ENCODE peak calls at places on chromosomes 12 and 14, in seven cellular contexts. A is MCF 10A, E is cardiac fibroblast, M is heart left ventricle, W is foreskin fibroblast, X is lower lobe of right lung, H is CD14-positive monocyte. J is an unnamed sample.

GRCh38 chr14:102316048-102316745 is 3.3 kb upstream of the ZNF839 start:
- DNase-seq in A (peak; percentile 42), M (peak; percentile 57), W (peak; percentile 64), X (no peak), H (no peak), E (peak; percentile 86), J (no peak)

GRCh38 chr12:13049816-13050215 is 5.6 kb downstream of the FAM234B start:
- DNase-seq in A (no peak), M (no peak), X (no peak), H (no peak), W (peak; percentile 70), E (peak; percentile 78), J (no peak)

GRCh38 chr14:51006781-51007211 is 62.5 kb upstream of the PYGL start:
- DNase-seq in X (no peak), M (no peak), E (peak; percentile 64), A (peak; percentile 88), W (peak; percentile 92), H (no peak), J (peak; percentile 40)

GRCh38 chr12:45611061-45611460 is 118.4 kb upstream of the ARID2 start:
- DNase-seq in E (no peak), H (no peak), M (no peak), X (no peak), W (peak; percentile 8), A (no peak), J (no peak)

GRCh38 chr12:131007031-131007793 is 53.5 kb downstream of the ADGRD1 start:
- DNase-seq in A (no peak), W (peak; percentile 21), M (peak; percentile 86), X (peak; percentile 46), E (no peak), H (no peak), J (no peak)

GRCh38 chr14:100100032-100100405 is 34.8 kb downstream of the EVL start:
- DNase-seq in W (no peak), M (no peak), H (no peak), X (no peak), A (no peak), E (no peak), J (no peak)

GRCh38 chr12:126362964-126363363 is 1297.7 kb downstream of the AACS start:
- DNase-seq in X (no peak), A (no peak), M (no peak), W (no peak), E (no peak), H (no peak), J (no peak)

GRCh38 chr12:118560733-118561132 is 184.4 kb downstream of the SUDS3 start:
- DNase-seq in W (no peak), X (no peak), E (no peak), A (no peak), H (no peak), M (peak; percentile 40), J (no peak)

GRCh38 chr12:106120578-106121105 is 18.1 kb downstream of the NUAK1 start:
- DNase-seq in E (no peak), W (no peak), M (peak; percentile 68), H (no peak), A (no peak), X (no peak), J (no peak)

GRCh38 chr14:71243697-71244096 is 336.4 kb downstream of the PCNX1 start:
- DNase-seq in H (no peak), A (no peak), E (peak; percentile 58), M (no peak), W (peak; percentile 71), X (no peak), J (no peak)

GRCh38 chr12:121038861-121039654 is at the start of gene OASL:
- DNase-seq in M (no peak), X (peak; percentile 69), W (peak; percentile 61), E (peak; percentile 79), A (peak; percentile 83), H (peak; percentile 74), J (no peak)

GRCh38 chr12:108627134-108627920 is 6.4 kb downstream of the SELPLG start:
- DNase-seq in W (no peak), X (peak; percentile 42), A (no peak), H (no peak), E (no peak), M (no peak), J (no peak)

GRCh38 chr12:46627686-46628085 is 198.1 kb downstream of the SLC38A4 start:
- DNase-seq in X (no peak), E (no peak), M (no peak), W (peak; percentile 50), H (no peak), A (no peak), J (no peak)

GRCh38 chr12:58596381-58596780 is 323.9 kb downstream of the LRIG3 start:
- DNase-seq in E (no peak), H (no peak), X (no peak), W (peak; percentile 49), M (no peak), A (peak; percentile 11), J (no peak)

GRCh38 chr12:65712264-65713004 is 111.8 kb upstream of the HMGA2 start:
- DNase-seq in X (no peak), E (no peak), A (no peak), M (no peak), H (no peak), W (no peak), J (no peak)

GRCh38 chr14:72966038-72966437 is 39.8 kb downstream of the DCAF4 start:
- DNase-seq in A (no peak), M (no peak), E (no peak), H (no peak), X (no peak), W (no peak), J (no peak)

GRCh38 chr12:62861157-62861535 is 73.8 kb downstream of the PPM1H start:
- DNase-seq in H (no peak), A (no peak), M (no peak), E (no peak), W (no peak), X (no peak), J (no peak)

GRCh38 chr12:92369643-92370042 is 224.0 kb upstream of the BTG1 start:
- DNase-seq in H (no peak), A (peak; percentile 79), X (no peak), E (peak; percentile 2), W (peak; percentile 96), M (no peak), J (no peak)
- TF ChIP-seq CTCF in H (no peak), A (no peak), X (no peak), E (no peak), W (no peak), M (no peak), J (no peak)

GRCh38 chr14:33430414-33430813 is 491.7 kb downstream of the NPAS3 start:
- DNase-seq in A (no peak), E (no peak), X (no peak), H (no peak), W (no peak), M (no peak), J (no peak)

GRCh38 chr14:33435911-33436310 is 497.2 kb downstream of the NPAS3 start:
- DNase-seq in H (no peak), W (peak; percentile 14), E (peak; percentile 55), A (peak; percentile 84), M (no peak), X (no peak), J (no peak)

DNA sequence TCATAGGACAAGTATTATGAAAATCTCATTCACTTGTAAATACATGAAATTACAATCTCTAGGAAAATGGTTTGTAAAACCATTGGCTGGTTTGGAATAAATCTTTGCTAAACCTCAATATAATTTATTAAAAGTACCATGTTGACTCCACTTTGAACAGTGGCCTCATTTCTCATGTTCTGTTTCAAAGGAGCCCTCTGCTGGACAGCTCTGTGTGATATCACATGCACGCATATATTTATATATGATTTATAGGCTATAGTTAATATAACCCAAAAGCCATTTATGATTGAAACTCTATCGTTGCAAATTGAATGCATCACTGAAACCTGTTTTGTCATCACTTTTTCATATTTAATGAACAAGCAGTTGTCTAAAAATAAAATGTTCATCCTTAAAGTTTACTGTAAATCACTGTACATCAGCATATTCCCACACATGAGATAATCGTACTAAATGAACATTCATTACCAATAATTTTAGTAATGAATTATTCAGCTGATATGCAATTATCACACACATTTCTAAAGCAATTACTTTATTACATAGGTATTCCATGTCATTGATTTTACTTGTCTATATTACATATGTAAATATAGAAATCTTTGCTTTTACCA is 493.8 kb downstream of the NPAS3 start:
- DNase-seq in H (no peak), E (peak; percentile 61), W (peak; percentile 54), A (peak; percentile 56), X (no peak), M (no peak), J (no peak)
- TF ChIP-seq CTCF in H (peak; percentile 51), E (peak; percentile 57), W (peak; percentile 49), A (peak; percentile 53), X (peak; percentile 43), M (peak; percentile 51), J (no peak)

GRCh38 chr14:53581497-53581896 is 375.1 kb downstream of the BMP4 start:
- DNase-seq in A (no peak), E (no peak), X (no peak), W (no peak), M (no peak), H (no peak), J (no peak)
- TF ChIP-seq CTCF in A (no peak), E (no peak), X (no peak), W (no peak), M (no peak), H (no peak), J (no peak)

GRCh38 chr12:124392991-124393790 is 98.3 kb downstream of the RFLNA start:
- DNase-seq in X (peak; percentile 79), H (no peak), M (peak; percentile 95), W (peak; percentile 88), A (peak; percentile 92), E (peak; percentile 95), J (no peak)

GRCh38 chr12:124390442-124391116 is 95.7 kb downstream of the RFLNA start:
- DNase-seq in H (peak; percentile 90), W (peak; percentile 85), X (peak; percentile 81), E (peak; percentile 78), A (peak; percentile 83), M (peak; percentile 77), J (peak; percentile 73)

GRCh38 chr12:124391340-124392261 is 96.7 kb downstream of the RFLNA start:
- DNase-seq in W (peak; percentile 64), H (peak; percentile 95), M (peak; percentile 85), X (peak; percentile 90), E (no peak), A (peak; percentile 75), J (peak; percentile 89)

GRCh38 chr12:124393831-124394230 is 98.9 kb downstream of the RFLNA start:
- DNase-seq in E (no peak), X (no peak), H (no peak), W (no peak), M (no peak), A (no peak), J (no peak)

DNA sequence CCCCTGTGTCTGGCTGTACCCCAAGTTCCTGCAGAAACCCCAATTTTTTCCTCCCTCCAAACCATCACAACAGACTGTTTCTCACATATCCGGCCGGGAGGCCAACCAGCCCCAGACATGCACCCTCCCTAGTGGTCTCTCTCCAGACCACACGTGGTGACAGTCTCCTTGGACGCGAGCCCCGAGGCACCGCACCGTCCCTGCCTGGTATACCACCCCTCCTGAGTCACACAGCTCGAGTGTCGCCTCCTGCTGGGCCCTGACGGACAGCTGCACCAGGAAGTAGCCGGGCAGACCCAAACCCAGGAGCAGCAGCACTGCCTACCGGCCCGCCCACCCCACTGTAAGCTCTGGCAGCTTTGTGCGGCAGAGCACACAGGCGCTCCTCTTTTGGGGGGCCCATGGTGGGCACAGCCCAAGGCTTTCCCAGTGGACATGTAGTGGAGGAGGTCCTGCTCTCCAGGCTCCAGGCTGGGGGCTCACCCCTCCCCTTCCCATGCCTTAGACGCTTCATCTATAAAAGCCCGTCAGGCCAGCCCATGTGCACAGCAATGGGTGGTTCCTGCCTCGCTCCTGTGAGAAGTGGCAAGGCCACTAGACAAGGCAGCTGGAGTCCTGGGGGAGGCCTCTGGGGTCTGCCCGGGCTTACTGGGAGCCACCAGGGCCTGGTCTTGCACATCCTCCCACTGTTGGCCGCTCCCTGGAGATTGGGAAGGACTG is 97.5 kb downstream of the RFLNA start:
- DNase-seq in M (peak; percentile 64), W (peak; percentile 58), A (peak; percentile 25), X (peak; percentile 71), H (peak; percentile 85), E (no peak), J (peak; percentile 74)
- TF ChIP-seq CTCF in M (peak; percentile 37), W (peak; percentile 26), A (peak; percentile 29), X (no peak), H (peak; percentile 69), E (peak; percentile 26), J (peak; percentile 25)

J was measured in HL-60.